ENCODE peak calls at places on chromosomes 11 and 22, in six cellular contexts. D is stimulated activated CD4-positive, alpha-beta T cell treated with anti-CD3 and anti-CD28 coated beads, Interleukin-4, amount 100 ng/mL, for 48 hours; F is adipocyte; Q is nephron progenitor cell; U is activated naive CD4-positive, alpha-beta T cell treated with anti-CD3 and anti-CD28 coated beads for 36 hours; C is C1 segment of cervical spinal cord. T is an unnamed sample.
A peak's percentile ranks its signal among the peaks of the same experiment; 100 is the strongest.

GRCh38 chr22:30822216-30823014 is 127.7 kb downstream of the OSBP2 start:
- DNase-seq in D (no peak), Q (peak; percentile 58), U (no peak), C (no peak), F (peak; percentile 47), T (peak; percentile 30)

GRCh38 chr11:62611705-62612365 is 740 bp downstream of the EML3 start:
- DNase-seq in C (no peak), D (no peak), Q (peak; percentile 44), U (peak; percentile 74), F (peak; percentile 68), T (no peak)

GRCh38 chr11:69934861-69935494 is 115.8 kb upstream of the FGF3 start:
- DNase-seq in U (no peak), Q (no peak), D (no peak), C (no peak), F (no peak), T (peak; percentile 66)

GRCh38 chr11:9150501-9150900 is 59.1 kb upstream of the SCUBE2 start:
- DNase-seq in C (no peak), D (no peak), Q (no peak), U (no peak), F (peak; percentile 56), T (no peak)

GRCh38 chr22:35995772-35996171 is 32.9 kb downstream of the RBFOX2 start:
- DNase-seq in C (no peak), F (peak; percentile 98), Q (no peak), U (no peak), D (no peak), T (peak; percentile 43)

GRCh38 chr11:62830904-62831519 is 839 bp downstream of the STX5 start:
- DNase-seq in U (peak; percentile 23), C (no peak), Q (peak; percentile 73), F (no peak), D (no peak), T (no peak)

GRCh38 chr11:724063-724732 is 18.2 kb downstream of the EPS8L2 start:
- DNase-seq in D (no peak), F (no peak), C (no peak), U (no peak), Q (no peak), T (no peak)

GRCh38 chr11:88552377-88553029 is 215.0 kb upstream of the CTSC start:
- DNase-seq in U (peak; percentile 76), Q (peak; percentile 50), D (peak; percentile 9), F (peak; percentile 41), C (peak; percentile 5), T (peak; percentile 68)

GRCh38 chr11:73452726-73453125 is 76.5 kb downstream of the RELT start:
- DNase-seq in C (no peak), F (no peak), D (no peak), Q (no peak), U (no peak), T (no peak)

GRCh38 chr11:43927925-43928707 is 14.3 kb upstream of the C11orf96 start:
- DNase-seq in F (no peak), C (no peak), Q (no peak), U (no peak), D (no peak), T (no peak)

GRCh38 chr22:26671317-26672059 is 14.1 kb downstream of the MIAT start:
- DNase-seq in Q (no peak), C (no peak), F (no peak), U (peak; percentile 82), D (peak; percentile 59), T (no peak)

GRCh38 chr22:27771637-27772369 is 29.8 kb downstream of the MN1 start:
- DNase-seq in Q (no peak), D (no peak), U (no peak), F (no peak), C (no peak), T (no peak)

GRCh38 chr11:64650923-64651523 is 60.0 kb downstream of the SLC22A12 start:
- DNase-seq in F (peak; percentile 21), Q (peak; percentile 34), C (no peak), D (no peak), U (no peak), T (peak; percentile 45)

GRCh38 chr11:47282462-47282861 is 12.5 kb downstream of the MADD start:
- DNase-seq in F (no peak), Q (no peak), C (no peak), U (no peak), D (no peak), T (no peak)

GRCh38 chr11:122102426-122102825 is 13.6 kb downstream of the BLID start:
- DNase-seq in D (no peak), C (no peak), Q (no peak), U (no peak), F (peak; percentile 61), T (no peak)

GRCh38 chr11:31499576-31500178 is 9.7 kb downstream of the IMMP1L start:
- DNase-seq in U (no peak), F (no peak), D (no peak), Q (no peak), C (no peak), T (no peak)

GRCh38 chr11:95931916-95932315 is 8.0 kb upstream of the MTMR2 start:
- DNase-seq in Q (no peak), D (no peak), F (no peak), C (no peak), U (no peak), T (no peak)

GRCh38 chr11:44601471-44602370 is 36.3 kb downstream of the CD82 start:
- DNase-seq in C (no peak), D (no peak), F (no peak), U (peak; percentile 47), Q (no peak), T (no peak)

GRCh38 chr22:49721211-49721763 is 106.4 kb downstream of the BRD1 start:
- DNase-seq in F (no peak), D (no peak), U (no peak), C (no peak), Q (no peak), T (no peak)

GRCh38 chr22:49452362-49452946 is 375.2 kb downstream of the BRD1 start:
- DNase-seq in F (no peak), D (no peak), Q (no peak), C (no peak), U (no peak), T (no peak)

GRCh38 chr11:1837171-1838076 is 1.4 kb upstream of the TNNI2 start:
- DNase-seq in D (peak; percentile 68), Q (peak; percentile 91), F (peak; percentile 88), C (peak; percentile 25), U (peak; percentile 77), T (peak; percentile 73)

T was measured in ELF-1.